ENCODE peak calls at places on chromosomes 1 and 21, in eight cellular contexts. W, G, J, E, H, M, K and X are unnamed samples.

GRCh38 chr1:32967863-32968571 is 3.4 kb upstream of the RNF19B start:
- DNase-seq in G (no peak), W (peak), E (no peak), H (peak), M (no peak), K (no peak), J (no peak), X (no peak)

GRCh38 chr21:40667964-40668363 is 179.0 kb downstream of the DSCAM start:
- DNase-seq in H (no peak), G (no peak), W (no peak), M (no peak), E (no peak), J (no peak), K (no peak), X (no peak)

GRCh38 chr1:214281902-214282695 is 1.1 kb downstream of the SMYD2 start:
- DNase-seq in H (peak), G (peak), M (peak), K (peak), E (peak), J (peak), W (peak), X (no peak)

GRCh38 chr1:53878492-53879105 is 11.0 kb downstream of the YIPF1 start:
- DNase-seq in W (peak), J (no peak), G (no peak), K (no peak), M (no peak), E (no peak), H (peak), X (no peak)

GRCh38 chr1:101474039-101474665 is 237.3 kb downstream of the S1PR1 start:
- DNase-seq in H (peak), G (no peak), J (no peak), E (no peak), K (no peak), W (no peak), M (no peak), X (no peak)

GRCh38 chr21:43295016-43295958 is 126.5 kb downstream of the CRYAA start:
- DNase-seq in K (peak), H (no peak), G (no peak), E (no peak), J (no peak), W (no peak), M (peak), X (no peak)

GRCh38 chr1:233459968-233460367 is 132.4 kb downstream of the MAP3K21 start:
- DNase-seq in K (no peak), W (no peak), G (no peak), H (no peak), J (no peak), M (no peak), E (no peak), X (no peak)

GRCh38 chr1:157490337-157491165 is 61.8 kb downstream of the FCRL5 start:
- DNase-seq in M (peak), E (peak), G (peak), K (peak), H (peak), W (peak), J (peak), X (no peak)

GRCh38 chr1:152109998-152110294 is 5.3 kb downstream of the TCHH start:
- DNase-seq in J (no peak), E (no peak), K (no peak), H (no peak), M (no peak), W (no peak), G (no peak), X (no peak)

GRCh38 chr1:41221995-41222991 is 19.8 kb downstream of the SCMH1 start:
- DNase-seq in G (no peak), K (no peak), W (no peak), M (no peak), E (no peak), H (no peak), J (no peak), X (no peak)

GRCh38 chr1:57079454-57080157 is 113.8 kb upstream of the C8B start:
- DNase-seq in J (no peak), H (peak), E (no peak), G (no peak), W (no peak), K (no peak), M (no peak), X (no peak)

GRCh38 chr1:211281322-211282022 is 22.3 kb downstream of the RCOR3 start:
- DNase-seq in J (no peak), E (no peak), G (no peak), M (no peak), W (no peak), K (no peak), H (no peak), X (no peak)

GRCh38 chr1:32242341-32242851 is 4.6 kb upstream of the FAM167B start:
- DNase-seq in W (no peak), J (no peak), E (peak), K (peak), G (peak), M (no peak), H (no peak), X (no peak)

GRCh38 chr21:37758997-37759396 is 157.3 kb downstream of the KCNJ6 start:
- DNase-seq in E (peak), G (peak), M (no peak), J (peak), W (peak), H (no peak), K (no peak), X (no peak)

GRCh38 chr1:209485759-209486158 is 97.8 kb upstream of the CAMK1G start:
- DNase-seq in M (no peak), J (no peak), G (no peak), W (no peak), K (no peak), H (no peak), E (no peak), X (no peak)

GRCh38 chr1:209484429-209484828 is 99.1 kb upstream of the CAMK1G start:
- DNase-seq in J (no peak), E (no peak), M (no peak), W (no peak), H (no peak), K (no peak), G (no peak), X (no peak)

GRCh38 chr1:209490013-209490412 is 93.5 kb upstream of the CAMK1G start:
- DNase-seq in E (no peak), G (no peak), J (no peak), M (no peak), K (no peak), H (peak), W (no peak), X (no peak)

GRCh38 chr1:209485167-209485566 is 98.3 kb upstream of the CAMK1G start:
- DNase-seq in G (no peak), K (no peak), W (peak), E (peak), M (no peak), J (no peak), H (peak), X (no peak)

GRCh38 chr1:209486861-209487260 is 96.7 kb upstream of the CAMK1G start:
- DNase-seq in M (no peak), J (no peak), G (no peak), H (peak), W (peak), K (no peak), E (no peak), X (no peak)
- H3K4me3 ChIP-seq in M (no peak), J (no peak), G (no peak), H (no peak), W (no peak), K (no peak), E (no peak), X (no peak)

GRCh38 chr1:203142684-203143408 is 15.3 kb downstream of the ADORA1 start:
- DNase-seq in J (no peak), K (no peak), E (no peak), G (no peak), H (no peak), M (no peak), W (no peak), X (no peak)

GRCh38 chr1:203145321-203146041 is 18.0 kb downstream of the ADORA1 start:
- DNase-seq in M (no peak), E (no peak), K (no peak), W (no peak), H (no peak), J (no peak), G (no peak), X (no peak)

GRCh38 chr1:203146042-203146369 is 18.5 kb downstream of the ADORA1 start:
- DNase-seq in E (no peak), H (no peak), W (no peak), J (no peak), G (no peak), K (no peak), M (no peak), X (no peak)

GRCh38 chr1:203143671-203144070 is 16.1 kb downstream of the ADORA1 start:
- DNase-seq in H (no peak), E (no peak), G (no peak), K (no peak), W (no peak), M (no peak), J (no peak), X (no peak)

GRCh38 chr1:203144661-203145060 is 17.1 kb downstream of the ADORA1 start:
- DNase-seq in K (no peak), E (peak), J (no peak), H (no peak), M (no peak), G (no peak), W (no peak), X (no peak)
- H3K4me3 ChIP-seq in K (no peak), E (no peak), J (no peak), H (no peak), M (no peak), G (no peak), W (no peak), X (no peak)

GRCh38 chr1:44784094-44785026 is 3.6 kb downstream of the BEST4 start:
- DNase-seq in E (peak), G (no peak), W (no peak), K (no peak), M (no peak), J (no peak), H (no peak), X (no peak)
- H3K4me3 ChIP-seq in E (no peak), G (peak), W (peak), K (peak), M (peak), J (peak), H (no peak), X (no peak)

DNA sequence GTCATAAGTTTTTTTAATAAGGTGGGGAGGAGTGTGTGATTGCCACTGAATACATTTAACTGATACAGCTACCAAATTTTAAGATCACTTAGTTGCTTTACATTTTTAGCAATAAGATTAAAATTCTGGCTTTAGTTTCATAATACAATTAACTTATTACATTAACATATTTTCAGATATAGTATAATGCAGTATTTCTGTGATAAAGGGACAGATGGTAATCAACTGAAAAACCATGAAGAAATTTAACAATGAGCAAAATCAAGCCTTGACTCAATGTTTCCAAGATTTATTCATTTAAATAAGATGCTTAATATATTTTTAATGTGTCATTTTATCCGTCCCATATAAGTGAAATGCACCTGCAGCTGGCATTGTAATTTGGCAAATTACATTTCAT is 4.0 kb downstream of the TOMM20 start:
- DNase-seq in E (no peak), H (no peak), G (no peak), K (no peak), W (no peak), M (no peak), J (no peak), X (no peak)
- H3K4me3 ChIP-seq in E (no peak), H (no peak), G (no peak), K (no peak), W (no peak), M (no peak), J (no peak), X (no peak)

DNA sequence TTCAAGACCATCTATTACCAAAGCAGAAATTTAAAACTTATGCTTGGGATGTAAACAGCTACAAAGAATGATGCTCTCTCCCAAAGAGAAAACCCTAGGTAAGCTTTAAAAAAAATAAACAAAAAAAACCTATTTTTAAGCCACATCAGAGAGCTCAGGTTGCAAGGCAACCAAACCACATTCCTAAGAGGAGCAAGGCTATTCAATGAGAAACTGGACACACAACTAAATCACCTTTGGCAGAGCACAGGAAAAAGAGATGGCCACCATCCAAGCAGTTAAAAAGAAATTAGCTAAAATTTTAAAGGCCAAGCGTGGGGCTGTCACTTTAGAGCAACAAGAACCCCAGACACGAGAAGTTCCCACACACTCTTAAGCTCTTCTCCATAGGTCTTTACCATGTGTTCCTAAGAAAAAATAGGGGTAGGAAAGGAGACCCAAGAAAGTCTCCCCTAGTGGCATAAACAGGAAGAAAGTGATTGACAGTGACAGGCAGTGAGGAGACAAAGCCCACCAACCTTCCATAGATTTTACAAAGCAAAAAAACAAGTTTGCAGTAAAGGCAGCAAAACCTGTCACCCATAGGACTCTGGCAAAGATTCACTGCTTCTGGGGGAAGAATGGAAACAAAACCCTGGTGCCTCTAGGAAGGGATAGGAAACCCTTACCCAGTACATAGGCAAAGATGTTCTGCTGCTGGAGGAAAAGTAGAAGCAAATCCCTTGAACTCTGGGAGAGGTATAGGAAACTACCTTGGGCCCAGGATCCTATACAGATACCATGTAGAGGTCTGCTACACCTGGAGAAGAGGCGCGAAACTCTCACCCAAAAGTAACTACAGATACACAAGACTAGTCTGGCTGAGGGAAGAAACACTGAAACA is 68.5 kb downstream of the FOXJ3 start:
- DNase-seq in J (no peak), W (no peak), H (no peak), G (no peak), E (peak), M (no peak), K (no peak), X (no peak)
- H3K4me3 ChIP-seq in J (no peak), W (no peak), H (no peak), G (no peak), E (no peak), M (no peak), K (no peak), X (no peak)

GRCh38 chr1:226679303-226679702 is 59.8 kb downstream of the ITPKB start:
- DNase-seq in K (no peak), J (no peak), W (no peak), G (no peak), M (no peak), E (no peak), H (no peak), X (no peak)
- H3K4me3 ChIP-seq in K (peak), J (no peak), W (no peak), G (no peak), M (no peak), E (no peak), H (no peak), X (peak)

DNA sequence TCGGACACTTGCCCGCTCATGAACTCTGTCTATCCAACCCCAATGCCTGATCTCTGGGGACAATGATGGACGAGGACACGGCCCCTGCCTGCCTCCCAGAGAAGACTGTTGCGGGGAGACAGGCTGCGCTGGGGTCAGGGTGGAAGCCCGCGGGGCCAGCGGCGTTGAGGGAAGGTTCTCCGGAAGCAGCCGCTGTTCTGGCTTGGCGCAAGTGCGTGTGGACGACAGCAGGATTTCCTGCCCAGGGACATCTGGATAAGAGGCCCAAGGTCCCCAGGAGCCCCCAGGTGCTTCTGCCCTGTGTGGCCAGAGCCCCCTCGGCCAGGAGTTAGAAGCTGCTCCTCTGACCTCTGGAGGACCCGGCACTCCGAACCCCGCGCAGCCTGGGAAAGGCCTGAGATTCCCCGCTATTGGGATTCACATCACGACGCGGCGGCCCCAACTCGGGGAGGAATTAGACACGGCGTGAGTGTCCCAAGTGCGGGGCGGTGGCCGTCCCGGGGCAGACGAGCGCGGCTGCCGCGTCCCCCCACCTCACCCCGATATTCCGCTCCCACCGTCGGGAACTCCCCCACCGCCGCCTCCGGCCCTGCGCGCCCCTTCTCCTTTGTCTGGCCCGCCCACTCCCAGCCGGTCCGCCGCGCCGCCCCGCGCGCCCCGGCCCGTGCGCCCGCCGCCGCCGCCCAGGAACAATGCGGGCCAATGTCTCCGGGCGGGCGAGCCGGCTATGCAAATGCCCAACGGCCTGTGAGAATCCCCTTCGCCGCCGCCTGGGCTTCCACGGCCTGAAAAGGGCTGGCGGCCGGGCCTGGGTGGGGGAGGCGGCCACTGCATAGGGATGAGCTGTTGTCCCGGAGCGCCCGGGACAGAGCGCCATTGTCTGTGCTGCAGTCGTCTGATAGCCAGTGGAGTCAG is 19.1 kb downstream of the RHBG start:
- DNase-seq in J (no peak), E (no peak), K (no peak), G (no peak), H (no peak), M (no peak), W (no peak), X (no peak)
- H3K4me3 ChIP-seq in J (no peak), E (no peak), K (peak), G (no peak), H (no peak), M (no peak), W (no peak), X (no peak)

GRCh38 chr1:16211824-16212223 is 628 bp downstream of the ARHGEF19 start:
- DNase-seq in K (no peak), J (no peak), H (no peak), W (no peak), M (no peak), G (no peak), E (no peak), X (no peak)
- H3K4me3 ChIP-seq in K (no peak), J (peak), H (no peak), W (no peak), M (peak), G (no peak), E (no peak), X (no peak)

GRCh38 chr1:19392221-19392620 is 80.1 kb downstream of the SLC66A1 start:
- DNase-seq in H (no peak), J (no peak), E (no peak), W (no peak), K (no peak), M (no peak), G (no peak), X (no peak)

GRCh38 chr1:19388980-19389379 is 76.9 kb downstream of the SLC66A1 start:
- DNase-seq in M (no peak), G (no peak), E (no peak), J (no peak), W (no peak), K (no peak), H (no peak), X (no peak)

GRCh38 chr1:19391596-19391981 is 79.5 kb downstream of the SLC66A1 start:
- DNase-seq in G (no peak), E (no peak), W (no peak), K (no peak), H (no peak), M (no peak), J (no peak), X (no peak)

GRCh38 chr1:19390901-19391595 is 78.9 kb downstream of the SLC66A1 start:
- DNase-seq in K (peak), E (peak), G (peak), J (peak), H (peak), M (no peak), W (peak), X (peak)

DNA sequence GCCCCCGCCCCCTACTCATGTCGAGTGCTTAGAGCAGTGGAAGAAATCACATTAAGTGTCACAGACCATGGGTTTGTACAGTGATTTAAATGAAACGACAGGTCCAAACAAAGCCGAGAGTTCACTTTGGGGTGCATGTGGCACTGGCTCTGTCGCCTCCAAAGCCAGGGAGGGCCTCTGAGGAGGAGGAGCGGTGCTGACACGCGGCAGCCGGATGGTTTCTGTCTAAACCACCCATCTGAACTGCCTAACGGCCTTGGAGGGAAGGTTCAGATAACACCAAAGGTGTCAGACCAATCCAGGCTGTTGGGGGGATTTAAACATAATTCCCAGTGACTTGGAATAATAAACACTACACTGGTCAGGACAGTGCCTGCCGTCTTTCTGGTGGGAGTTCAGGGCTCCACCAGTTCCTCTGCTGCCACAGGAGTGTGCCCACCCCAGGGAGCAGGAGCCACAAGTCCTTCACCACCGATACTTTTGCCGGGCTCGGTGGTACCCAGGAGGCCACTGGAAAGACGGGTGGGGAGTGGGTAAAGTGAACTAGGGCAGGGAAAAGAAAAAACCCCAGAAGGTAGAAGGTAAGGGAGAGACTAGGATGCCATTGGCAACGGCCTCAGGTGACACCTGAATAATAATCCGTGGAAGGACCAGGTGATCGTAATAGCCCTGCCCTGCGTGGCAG is 78.2 kb downstream of the SLC66A1 start:
- DNase-seq in G (no peak), K (no peak), H (no peak), J (no peak), W (no peak), M (no peak), E (no peak), X (no peak)
- H3K4me3 ChIP-seq in G (no peak), K (no peak), H (peak), J (no peak), W (no peak), M (peak), E (no peak), X (peak)